ENCODE peak calls at places on chromosome 21, in ten cellular contexts. A, T, H, M, P, Y, S, O, X and L are unnamed samples.
A peak's percentile ranks its signal among the peaks of the same experiment; 100 is the strongest.

GRCh38 chr21:35438643-35439404 is 389.7 kb upstream of the RUNX1 start:
- ATAC-seq in O (peak; percentile 36), T (no peak), P (no peak), H (no peak), A (peak; percentile 14), Y (peak; percentile 63), S (no peak), M (peak; percentile 43), X (peak; percentile 53), L (no peak)

GRCh38 chr21:39610705-39611104 is 2.0 kb upstream of the B3GALT5 start:
- ATAC-seq in S (no peak), A (no peak), H (no peak), O (no peak), T (no peak), X (no peak), M (no peak), Y (peak; percentile 69), P (no peak), L (no peak)

GRCh38 chr21:38913120-38913975 is 107.6 kb downstream of the ETS2 start:
- ATAC-seq in S (peak; percentile 94), Y (peak; percentile 92), O (no peak), X (peak; percentile 73), M (peak; percentile 76), T (peak; percentile 92), H (peak; percentile 88), P (no peak), A (peak; percentile 85), L (peak; percentile 86)

GRCh38 chr21:24369751-24370150 is 1237.5 kb downstream of the MRPL39 start:
- ATAC-seq in T (no peak), H (no peak), X (no peak), A (no peak), M (no peak), Y (no peak), S (no peak), P (no peak), O (no peak), L (no peak)

GRCh38 chr21:42830456-42831455 is 48.6 kb downstream of the WDR4 start:
- ATAC-seq in O (no peak), M (no peak), A (no peak), T (no peak), H (no peak), P (peak; percentile 38), Y (no peak), S (peak; percentile 12), X (no peak), L (no peak)

GRCh38 chr21:31894441-31894840 is 21.6 kb downstream of the HUNK start:
- ATAC-seq in Y (no peak), P (no peak), H (no peak), A (no peak), O (no peak), S (no peak), M (no peak), X (no peak), T (no peak), L (no peak)

GRCh38 chr21:35015435-35016024 is 33.6 kb downstream of the RUNX1 start:
- ATAC-seq in P (peak; percentile 82), M (no peak), S (no peak), T (no peak), O (peak; percentile 70), A (no peak), Y (no peak), H (no peak), X (no peak), L (no peak)

GRCh38 chr21:41280115-41280919 is 36.3 kb upstream of the FAM3B start:
- ATAC-seq in X (peak; percentile 78), Y (no peak), O (no peak), S (no peak), A (peak; percentile 48), M (peak; percentile 68), H (no peak), P (no peak), T (peak; percentile 71), L (peak; percentile 67)

GRCh38 chr21:15414057-15414456 is 315.7 kb upstream of the USP25 start:
- ATAC-seq in S (no peak), A (no peak), X (no peak), H (no peak), T (no peak), O (no peak), Y (no peak), M (no peak), P (no peak), L (no peak)

GRCh38 chr21:17803536-17803935 is 15.6 kb downstream of the C21orf91 start:
- ATAC-seq in H (no peak), M (no peak), S (no peak), O (no peak), A (no peak), Y (no peak), P (no peak), T (no peak), X (no peak), L (no peak)

GRCh38 chr21:34615487-34615814 is 538 bp upstream of the RCAN1 start:
- ATAC-seq in M (no peak), P (no peak), X (no peak), Y (peak; percentile 26), T (peak; percentile 47), O (peak; percentile 8), S (peak; percentile 49), H (peak; percentile 9), A (no peak), L (peak; percentile 3)

GRCh38 chr21:27043377-27043776 is 76.5 kb upstream of the ADAMTS5 start:
- ATAC-seq in S (no peak), X (no peak), T (no peak), A (no peak), P (no peak), M (no peak), O (no peak), Y (no peak), H (no peak), L (no peak)

GRCh38 chr21:41671859-41672542 is 94.9 kb downstream of the RIPK4 start:
- ATAC-seq in H (no peak), Y (no peak), A (no peak), X (no peak), T (no peak), O (no peak), P (no peak), S (no peak), M (no peak), L (no peak)

GRCh38 chr21:42081138-42081537 is 10.0 kb downstream of the UMODL1 start:
- ATAC-seq in A (peak; percentile 50), M (no peak), Y (no peak), O (no peak), P (no peak), X (no peak), S (no peak), T (peak; percentile 6), H (no peak), L (no peak)

GRCh38 chr21:21816778-21817177 is 818.6 kb downstream of the NCAM2 start:
- ATAC-seq in O (no peak), H (no peak), X (no peak), S (no peak), T (no peak), M (no peak), A (no peak), P (no peak), Y (no peak), L (no peak)

GRCh38 chr21:25512095-25513086 is 94.9 kb downstream of the MRPL39 start:
- ATAC-seq in T (no peak), A (no peak), P (no peak), Y (no peak), X (no peak), H (no peak), S (no peak), M (no peak), O (no peak), L (no peak)

GRCh38 chr21:25298512-25299491 is 308.5 kb downstream of the MRPL39 start:
- ATAC-seq in A (no peak), Y (no peak), H (peak; percentile 79), O (no peak), S (peak; percentile 88), P (no peak), T (no peak), M (no peak), X (no peak), L (no peak)

GRCh38 chr21:31446206-31446900 is 102.3 kb upstream of the TIAM1 start:
- ATAC-seq in O (peak; percentile 90), Y (no peak), S (no peak), A (no peak), X (no peak), P (peak; percentile 83), M (no peak), T (no peak), H (no peak), L (no peak)

GRCh38 chr21:38824124-38824822 is 18.5 kb downstream of the ETS2 start:
- ATAC-seq in P (no peak), X (peak; percentile 42), T (peak; percentile 44), M (peak; percentile 19), A (no peak), O (no peak), H (no peak), S (no peak), Y (no peak), L (peak; percentile 51)

GRCh38 chr21:42391297-42391696 is 4.6 kb downstream of the TMPRSS3 start:
- ATAC-seq in M (no peak), P (no peak), Y (no peak), X (no peak), T (no peak), A (no peak), O (no peak), H (no peak), S (no peak), L (no peak)

GRCh38 chr21:29939859-29940245 is at the start of gene GRIK1:
- ATAC-seq in A (no peak), P (no peak), H (no peak), S (peak; percentile 41), Y (peak; percentile 65), X (no peak), M (no peak), T (no peak), O (no peak), L (no peak)

GRCh38 chr21:44708213-44708865 is 3.0 kb downstream of the TSPEAR start:
- ATAC-seq in X (peak; percentile 73), H (no peak), P (no peak), O (no peak), S (no peak), T (no peak), M (peak; percentile 67), A (no peak), Y (no peak), L (no peak)

GRCh38 chr21:39525601-39526000 is 73.8 kb downstream of the SH3BGR start:
- ATAC-seq in X (no peak), M (no peak), O (no peak), Y (no peak), T (no peak), H (no peak), P (no peak), A (no peak), S (no peak), L (no peak)

GRCh38 chr21:35925497-35925896 is 134.8 kb downstream of the SETD4 start:
- ATAC-seq in A (peak; percentile 55), P (peak; percentile 48), S (peak; percentile 49), Y (peak; percentile 75), X (no peak), M (no peak), T (peak; percentile 20), H (no peak), O (no peak), L (no peak)

GRCh38 chr21:44418876-44419230 is 36.5 kb upstream of the LRRC3 start:
- ATAC-seq in M (no peak), O (no peak), P (no peak), X (no peak), T (no peak), A (no peak), Y (no peak), H (no peak), S (no peak), L (no peak)

GRCh38 chr21:36820176-36821031 is 121.5 kb downstream of the SIM2 start:
- ATAC-seq in M (no peak), T (no peak), S (no peak), X (no peak), H (no peak), O (no peak), P (no peak), Y (no peak), A (no peak), L (no peak)

GRCh38 chr21:32392299-32392879 is 423 bp downstream of the URB1 start:
- ATAC-seq in Y (peak; percentile 35), A (peak; percentile 39), X (peak; percentile 37), T (no peak), H (peak; percentile 9), S (peak; percentile 22), M (peak; percentile 29), P (no peak), O (no peak), L (peak; percentile 50)

GRCh38 chr21:42527489-42528158 is 14.0 kb downstream of the SLC37A1 start:
- ATAC-seq in S (no peak), O (peak; percentile 86), M (no peak), H (no peak), Y (no peak), A (no peak), X (no peak), T (no peak), P (peak; percentile 43), L (no peak)